ENCODE peak calls at places on chromosomes 11 and 22, in five cellular contexts. V is progenitor cell of endocrine pancreas, W is IMR-90, C is HFFc6, G is fibroblast of the aortic adventitia. U is an unnamed sample.
A peak's percentile ranks its signal among the peaks of the same experiment; 100 is the strongest.

GRCh38 chr11:8090756-8091155 is 9.7 kb downstream of the TUB start:
- DNase-seq in G (peak; percentile 43), W (no peak), C (no peak), V (peak; percentile 59), U (no peak)

GRCh38 chr11:2265396-2265795 is 5.0 kb downstream of the ASCL2 start:
- DNase-seq in W (no peak), C (no peak), V (no peak), G (no peak), U (no peak)

GRCh38 chr11:78318733-78319132 is 98.9 kb downstream of the GAB2 start:
- DNase-seq in W (no peak), C (no peak), V (no peak), G (no peak), U (no peak)

GRCh38 chr22:28023036-28023435 is 104.0 kb upstream of the PITPNB start:
- DNase-seq in G (no peak), C (no peak), W (no peak), V (no peak), U (no peak)

GRCh38 chr22:19800761-19801244 is 40.2 kb downstream of the TBX1 start:
- DNase-seq in V (no peak), G (peak; percentile 25), W (peak; percentile 25), C (peak; percentile 28), U (no peak)

GRCh38 chr22:46710842-46711241 is 27.2 kb downstream of the CERK start:
- DNase-seq in W (no peak), G (no peak), C (no peak), V (no peak), U (no peak)

GRCh38 chr22:39142088-39142667 is 10.3 kb downstream of the CBX7 start:
- DNase-seq in W (no peak), G (no peak), C (no peak), V (no peak), U (no peak)

GRCh38 chr11:33172345-33172744 is 11.1 kb upstream of the CSTF3 start:
- DNase-seq in W (no peak), G (no peak), V (no peak), C (no peak), U (no peak)

GRCh38 chr11:17753641-17754040 is 19.1 kb downstream of the KCNC1 start:
- DNase-seq in C (no peak), G (no peak), W (no peak), V (no peak), U (no peak)

GRCh38 chr11:9150501-9150900 is 59.1 kb upstream of the SCUBE2 start:
- DNase-seq in V (no peak), W (peak; percentile 95), G (peak; percentile 76), C (peak; percentile 79), U (no peak)

GRCh38 chr11:110131386-110132123 is 38.4 kb downstream of the ZC3H12C start:
- DNase-seq in G (no peak), V (no peak), C (no peak), W (no peak), U (no peak)

GRCh38 chr11:35893796-35894475 is 49.9 kb upstream of the LDLRAD3 start:
- DNase-seq in V (no peak), W (peak; percentile 35), C (no peak), G (no peak), U (no peak)

GRCh38 chr11:74462009-74462408 is 5.3 kb downstream of the KCNE3 start:
- DNase-seq in C (no peak), V (no peak), G (peak; percentile 55), W (no peak), U (no peak)

GRCh38 chr22:38176170-38176741 is 5.4 kb downstream of the PLA2G6 start:
- DNase-seq in W (peak; percentile 98), G (peak; percentile 82), C (peak; percentile 92), V (no peak), U (no peak)

GRCh38 chr11:130531061-130531460 is 82.6 kb downstream of the ADAMTS15 start:
- DNase-seq in G (peak; percentile 79), C (no peak), W (no peak), V (no peak), U (no peak)

GRCh38 chr11:72760543-72761400 is 8.6 kb upstream of the ARAP1 start:
- DNase-seq in W (peak; percentile 84), V (no peak), G (peak; percentile 52), C (no peak), U (no peak)

GRCh38 chr11:108069947-108070346 is 51.4 kb upstream of the ACAT1 start:
- DNase-seq in V (no peak), W (peak; percentile 75), G (peak; percentile 70), C (peak; percentile 55), U (no peak)

GRCh38 chr11:88179141-88179540 is 3.9 kb upstream of the RAB38 start:
- DNase-seq in G (no peak), C (no peak), V (no peak), W (peak; percentile 61), U (no peak)

GRCh38 chr11:74822187-74822586 is 73.5 kb downstream of the RNF169 start:
- DNase-seq in W (peak; percentile 94), V (no peak), G (peak; percentile 92), C (peak; percentile 34), U (no peak)

GRCh38 chr22:37633082-37633692 is 6.3 kb upstream of the SH3BP1 start:
- DNase-seq in C (no peak), W (no peak), V (no peak), G (no peak), U (no peak)

GRCh38 chr22:18997925-18998315 is 61.8 kb upstream of the PRODH start:
- DNase-seq in W (no peak), V (no peak), C (no peak), G (no peak), U (no peak)

GRCh38 chr11:34495724-34496377 is 17.7 kb downstream of the ELF5 start:
- DNase-seq in C (no peak), W (no peak), G (no peak), V (no peak), U (no peak)

GRCh38 chr11:130068986-130069683 is 559 bp upstream of the APLP2 start:
- DNase-seq in G (peak; percentile 95), V (no peak), W (peak; percentile 80), C (peak; percentile 89), U (no peak)

GRCh38 chr11:44622721-44623258 is 57.3 kb downstream of the CD82 start:
- DNase-seq in C (no peak), G (no peak), V (peak; percentile 5), W (no peak), U (peak; percentile 54)

GRCh38 chr22:39283312-39284141 is 35.9 kb downstream of the RPL3 start:
- DNase-seq in G (no peak), V (no peak), C (peak; percentile 25), W (peak; percentile 26), U (no peak)

GRCh38 chr11:33605703-33606102 is 94.9 kb downstream of the C11orf91 start:
- DNase-seq in W (no peak), G (no peak), C (no peak), V (no peak), U (no peak)

GRCh38 chr22:37148031-37148651 is 1.6 kb downstream of the IL2RB start:
- DNase-seq in W (no peak), V (no peak), C (no peak), G (no peak), U (no peak)

GRCh38 chr22:37371491-37371890 is 55.8 kb downstream of the ELFN2 start:
- DNase-seq in W (no peak), V (no peak), C (no peak), G (no peak), U (no peak)

DNA sequence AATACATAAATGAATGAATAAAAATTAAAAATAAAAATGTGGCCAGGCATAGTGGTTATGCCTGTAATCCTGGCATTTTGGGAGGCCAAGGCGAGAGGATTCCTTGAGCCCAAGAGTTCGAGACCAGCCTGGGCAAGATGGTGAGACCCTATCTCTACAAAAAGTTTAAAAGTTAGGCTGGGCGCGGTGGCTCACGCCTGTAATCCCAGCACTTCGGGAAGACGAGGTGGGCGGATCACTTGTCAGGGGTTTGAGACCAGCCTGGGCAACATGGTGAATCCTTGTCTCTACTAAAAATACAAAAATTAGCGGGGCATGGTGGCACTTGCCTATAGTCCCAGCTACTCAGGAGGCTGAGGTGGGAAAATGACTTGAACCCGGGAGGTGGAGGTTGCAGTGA is 9.7 kb upstream of the BEST1 start:
- DNase-seq in G (no peak), W (no peak), C (no peak), V (no peak), U (no peak)
- TF ChIP-seq CTCF in G (no peak), W (no peak), C (no peak), V (no peak), U (no peak)

DNA sequence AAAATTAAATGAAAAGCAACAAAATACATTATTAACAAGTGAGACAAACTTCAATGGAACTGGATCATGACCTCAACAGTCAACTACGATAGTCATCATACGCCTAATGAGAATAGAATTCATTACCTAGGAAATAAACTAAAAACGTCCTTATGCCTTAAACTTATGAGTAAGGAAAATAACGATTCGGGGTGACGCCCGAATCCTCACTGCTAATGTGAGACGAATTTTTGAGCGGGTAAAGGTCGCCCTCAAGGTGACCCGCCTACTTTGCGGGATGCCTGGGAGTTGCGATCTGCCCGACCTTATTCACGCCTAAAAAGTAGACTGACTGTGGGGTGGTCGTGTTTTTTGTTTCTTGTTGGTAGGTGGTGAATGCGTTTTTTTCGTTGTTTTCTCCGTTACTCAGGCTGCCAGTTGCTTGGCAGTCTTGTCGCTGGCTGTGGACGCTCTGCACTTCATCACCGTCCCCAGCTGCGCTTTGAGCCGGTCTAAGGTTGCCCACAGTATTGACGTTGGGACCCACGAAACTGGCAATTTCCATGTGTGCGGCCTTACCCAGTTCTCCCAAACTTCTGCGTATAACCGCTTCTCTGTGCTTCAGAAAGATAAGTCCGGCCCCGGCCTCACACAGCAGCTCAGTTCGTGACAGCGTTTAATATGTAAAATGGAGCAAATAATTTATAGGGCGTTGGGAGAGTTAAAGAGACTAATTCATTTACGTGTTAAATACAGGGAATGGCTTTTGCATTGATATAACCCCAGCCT is 593 bp upstream of the POLDIP3 start:
- DNase-seq in V (peak; percentile 68), W (peak; percentile 100), C (peak; percentile 100), G (peak; percentile 98), U (peak; percentile 87)
- TF ChIP-seq CTCF in V (no peak), W (no peak), C (no peak), G (no peak), U (no peak)

DNA sequence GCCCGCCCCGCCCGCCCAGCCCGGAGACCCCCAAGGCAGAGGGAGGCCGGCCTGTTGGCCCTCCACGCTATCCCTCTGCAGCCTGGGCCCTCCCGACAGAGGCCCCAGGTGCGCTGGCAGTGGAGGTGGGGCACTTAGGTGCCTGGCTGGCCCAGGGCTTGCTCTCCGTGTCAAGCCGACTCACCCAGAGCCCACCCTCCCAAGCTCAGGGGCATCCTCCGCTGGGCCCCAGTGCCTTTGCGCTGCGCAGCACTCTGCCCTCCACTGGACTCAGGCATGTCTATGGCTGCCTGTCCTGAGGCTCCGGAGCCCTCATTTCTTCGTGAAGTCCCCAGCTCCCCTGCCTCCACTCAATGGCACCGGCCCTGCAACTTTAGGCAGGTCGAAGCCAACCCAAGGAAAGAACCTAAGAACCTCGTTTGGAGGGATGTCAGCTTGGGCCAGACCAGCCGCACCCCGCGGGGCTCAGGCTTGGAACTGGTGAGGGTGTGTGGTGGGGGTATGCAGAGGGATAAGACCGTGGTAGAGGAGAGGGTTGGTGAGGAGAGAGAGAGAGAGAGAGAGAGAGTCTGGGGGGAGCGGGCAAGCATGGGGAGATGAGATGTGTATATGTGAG is 6.1 kb downstream of the SMIM45 start:
- DNase-seq in V (no peak), G (no peak), C (no peak), W (no peak), U (no peak)
- TF ChIP-seq CTCF in V (peak; percentile 6), G (no peak), C (no peak), W (no peak), U (no peak)

DNA sequence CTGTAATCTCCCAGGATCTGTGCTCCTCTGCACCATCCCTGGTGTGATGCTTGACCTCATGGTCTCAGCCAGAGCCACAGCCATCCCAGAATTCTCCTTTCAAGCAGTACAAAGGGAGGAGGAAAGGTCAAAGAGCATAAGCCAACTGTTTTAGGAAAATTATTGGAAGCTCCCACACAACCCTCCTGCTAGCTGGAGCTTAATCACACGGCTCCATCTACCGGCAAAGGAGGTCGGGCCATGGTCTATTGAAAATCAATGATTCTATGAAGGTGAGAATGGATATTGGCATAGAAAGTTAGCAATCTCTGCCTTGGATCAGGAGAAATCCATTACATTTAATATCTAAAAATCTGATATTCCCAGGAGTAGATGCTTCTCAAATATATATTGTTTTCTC is 259.5 kb downstream of the NTM start:
- DNase-seq in C (no peak), W (no peak), G (no peak), V (no peak), U (no peak)
- TF ChIP-seq CTCF in C (no peak), W (no peak), G (no peak), V (no peak), U (peak; percentile 49)